ENCODE peak calls at places on chromosomes 5 and 9, in four cellular contexts. H is activated T-helper 1 cell treated with anti-CD3 and anti-CD28 coated beads, Interleukin-2, amount 50 U/mL, for 16 hours; C is stimulated activated CD4-positive, alpha-beta T cell treated with anti-CD3 and anti-CD28 coated beads, Interleukin-2, amount 100 ng/mL, for 24 hours; Z is D341Med. A is an unnamed sample.

GRCh38 chr5:112995764-112996618 is 19.4 kb downstream of the DCP2 start:
- DNase-seq in Z (peak; percentile 68), H (peak; percentile 69), C (peak; percentile 80), A (peak; percentile 72)

GRCh38 chr9:89794918-89795317 is 190.1 kb downstream of the GADD45G start:
- DNase-seq in H (no peak), C (no peak), Z (no peak), A (no peak)

GRCh38 chr9:107274953-107275422 is 8.1 kb upstream of the RAD23B start:
- DNase-seq in Z (no peak), C (no peak), H (no peak), A (no peak)

GRCh38 chr9:121292801-121293241 is 24.9 kb downstream of the GSN start:
- DNase-seq in H (no peak), Z (no peak), C (no peak), A (no peak)

GRCh38 chr5:60851681-60852080 is 7.6 kb upstream of the ELOVL7 start:
- DNase-seq in C (no peak), H (no peak), Z (no peak), A (no peak)

GRCh38 chr5:159732220-159732619 is 184.1 kb upstream of the ADRA1B start:
- DNase-seq in Z (no peak), H (no peak), C (peak; percentile 3), A (no peak)

GRCh38 chr5:33311893-33312292 is 128.9 kb upstream of the TARS1 start:
- DNase-seq in H (no peak), C (no peak), Z (no peak), A (no peak)

GRCh38 chr9:84278131-84278530 is 62.4 kb downstream of the SLC28A3 start:
- DNase-seq in H (no peak), Z (no peak), C (no peak), A (no peak)

GRCh38 chr9:6133346-6134063 is 82.1 kb upstream of the IL33 start:
- DNase-seq in Z (no peak), H (no peak), C (no peak), A (no peak)

GRCh38 chr5:38468202-38468656 is 88.2 kb downstream of the LIFR start:
- DNase-seq in Z (no peak), C (no peak), H (no peak), A (no peak)

GRCh38 chr9:105114318-105114717 is 130.1 kb upstream of the SLC44A1 start:
- DNase-seq in Z (no peak), C (peak; percentile 22), H (no peak), A (no peak)

GRCh38 chr9:1173986-1174385 is 123.8 kb downstream of the DMRT2 start:
- DNase-seq in C (no peak), H (no peak), Z (no peak), A (no peak)

GRCh38 chr5:9582406-9582805 is 36.5 kb upstream of the SEMA5A start:
- DNase-seq in Z (no peak), C (no peak), H (no peak), A (no peak)

GRCh38 chr9:74662616-74663015 is 165.5 kb downstream of the RORB start:
- DNase-seq in C (no peak), Z (no peak), H (no peak), A (no peak)

GRCh38 chr9:132733133-132733815 is 63.0 kb downstream of the GTF3C4 start:
- DNase-seq in C (no peak), H (no peak), Z (no peak), A (no peak)

GRCh38 chr5:157559301-157559700 is 16.3 kb downstream of the ADAM19 start:
- DNase-seq in C (no peak), Z (no peak), H (no peak), A (no peak)

GRCh38 chr5:180205936-180206335 is 3.1 kb downstream of the RASGEF1C start:
- DNase-seq in C (no peak), Z (no peak), H (no peak), A (no peak)